ENCODE peak calls at places on chromosomes 13 and 19, in ten cellular contexts. One of them, this sample, is unnamed.

GRCh38 chr19:50832666-50833065 is 708 bp downstream of the KLK15 start:
- DNase-seq in AG10803: no peak
- DNase-seq in A549: no peak
- DNase-seq in left ventricle myocardium inferior: no peak
- DNase-seq in CD8-positive, alpha-beta T cell: no peak
- DNase-seq in keratinocyte: no peak
- DNase-seq in heart right ventricle: no peak
- DNase-seq in tibial nerve: no peak
- DNase-seq in uterus: no peak
- DNase-seq in adrenal gland: no peak
- DNase-seq in this sample: no peak

GRCh38 chr13:114109646-114110045 is 22.8 kb downstream of the RASA3 start:
- DNase-seq in heart right ventricle: no peak
- DNase-seq in left ventricle myocardium inferior: no peak
- DNase-seq in A549: no peak
- DNase-seq in uterus: peak
- DNase-seq in CD8-positive, alpha-beta T cell: no peak
- DNase-seq in keratinocyte: no peak
- DNase-seq in AG10803: no peak
- DNase-seq in tibial nerve: no peak
- DNase-seq in adrenal gland: peak
- DNase-seq in this sample: no peak

GRCh38 chr19:34618410-34618809 is 58.5 kb downstream of the SCGB2B2 start:
- DNase-seq in AG10803: no peak
- DNase-seq in heart right ventricle: no peak
- DNase-seq in tibial nerve: no peak
- DNase-seq in A549: no peak
- DNase-seq in keratinocyte: no peak
- DNase-seq in adrenal gland: no peak
- DNase-seq in left ventricle myocardium inferior: no peak
- DNase-seq in uterus: no peak
- DNase-seq in CD8-positive, alpha-beta T cell: no peak
- DNase-seq in this sample: no peak

GRCh38 chr13:110524484-110525254 is 36.9 kb downstream of the RAB20 start:
- DNase-seq in adrenal gland: no peak
- DNase-seq in tibial nerve: no peak
- DNase-seq in CD8-positive, alpha-beta T cell: no peak
- DNase-seq in AG10803: no peak
- DNase-seq in left ventricle myocardium inferior: peak
- DNase-seq in heart right ventricle: peak
- DNase-seq in A549: no peak
- DNase-seq in uterus: no peak
- DNase-seq in keratinocyte: no peak
- DNase-seq in this sample: no peak

GRCh38 chr13:19864018-19864338 is 529 bp upstream of the ZMYM5 start:
- DNase-seq in tibial nerve: no peak
- DNase-seq in adrenal gland: peak
- DNase-seq in CD8-positive, alpha-beta T cell: no peak
- DNase-seq in uterus: peak
- DNase-seq in left ventricle myocardium inferior: peak
- DNase-seq in keratinocyte: no peak
- DNase-seq in AG10803: peak
- DNase-seq in A549: peak
- DNase-seq in heart right ventricle: peak
- DNase-seq in this sample: no peak

GRCh38 chr19:30593975-30594925 is 222.1 kb downstream of the ZNF536 start:
- DNase-seq in AG10803: no peak
- DNase-seq in keratinocyte: no peak
- DNase-seq in adrenal gland: no peak
- DNase-seq in uterus: no peak
- DNase-seq in CD8-positive, alpha-beta T cell: no peak
- DNase-seq in tibial nerve: no peak
- DNase-seq in A549: no peak
- DNase-seq in heart right ventricle: no peak
- DNase-seq in left ventricle myocardium inferior: no peak
- DNase-seq in this sample: no peak

GRCh38 chr13:28530729-28531194 is 35.8 kb upstream of the FLT1 start:
- DNase-seq in adrenal gland: no peak
- DNase-seq in AG10803: peak
- DNase-seq in tibial nerve: no peak
- DNase-seq in A549: no peak
- DNase-seq in heart right ventricle: no peak
- DNase-seq in left ventricle myocardium inferior: no peak
- DNase-seq in uterus: no peak
- DNase-seq in CD8-positive, alpha-beta T cell: no peak
- DNase-seq in keratinocyte: no peak
- DNase-seq in this sample: no peak

GRCh38 chr13:30831515-30831914 is 74.6 kb upstream of the MEDAG start:
- DNase-seq in heart right ventricle: no peak
- DNase-seq in uterus: no peak
- DNase-seq in left ventricle myocardium inferior: no peak
- DNase-seq in keratinocyte: no peak
- DNase-seq in AG10803: no peak
- DNase-seq in CD8-positive, alpha-beta T cell: no peak
- DNase-seq in adrenal gland: no peak
- DNase-seq in A549: no peak
- DNase-seq in tibial nerve: no peak
- DNase-seq in this sample: no peak

GRCh38 chr19:19628499-19629134 is 597 bp upstream of the LPAR2 start:
- DNase-seq in A549: peak
- DNase-seq in keratinocyte: peak
- DNase-seq in left ventricle myocardium inferior: no peak
- DNase-seq in adrenal gland: peak
- DNase-seq in heart right ventricle: no peak
- DNase-seq in tibial nerve: no peak
- DNase-seq in uterus: no peak
- DNase-seq in AG10803: peak
- DNase-seq in CD8-positive, alpha-beta T cell: no peak
- DNase-seq in this sample: no peak

GRCh38 chr19:19627716-19628498 is at the start of gene LPAR2:
- DNase-seq in tibial nerve: no peak
- DNase-seq in left ventricle myocardium inferior: no peak
- DNase-seq in AG10803: no peak
- DNase-seq in A549: no peak
- DNase-seq in adrenal gland: no peak
- DNase-seq in keratinocyte: peak
- DNase-seq in heart right ventricle: no peak
- DNase-seq in uterus: no peak
- DNase-seq in CD8-positive, alpha-beta T cell: peak
- DNase-seq in this sample: no peak

GRCh38 chr19:19624032-19624570 is 3.9 kb downstream of the LPAR2 start:
- DNase-seq in adrenal gland: no peak
- DNase-seq in A549: no peak
- DNase-seq in keratinocyte: no peak
- DNase-seq in heart right ventricle: no peak
- DNase-seq in uterus: no peak
- DNase-seq in tibial nerve: no peak
- DNase-seq in AG10803: no peak
- DNase-seq in CD8-positive, alpha-beta T cell: no peak
- DNase-seq in left ventricle myocardium inferior: no peak
- DNase-seq in this sample: no peak

GRCh38 chr19:19627442-19627715 is 641 bp downstream of the LPAR2 start:
- DNase-seq in uterus: no peak
- DNase-seq in AG10803: no peak
- DNase-seq in adrenal gland: no peak
- DNase-seq in left ventricle myocardium inferior: no peak
- DNase-seq in tibial nerve: no peak
- DNase-seq in heart right ventricle: no peak
- DNase-seq in CD8-positive, alpha-beta T cell: no peak
- DNase-seq in keratinocyte: no peak
- DNase-seq in A549: no peak
- DNase-seq in this sample: no peak

DNA sequence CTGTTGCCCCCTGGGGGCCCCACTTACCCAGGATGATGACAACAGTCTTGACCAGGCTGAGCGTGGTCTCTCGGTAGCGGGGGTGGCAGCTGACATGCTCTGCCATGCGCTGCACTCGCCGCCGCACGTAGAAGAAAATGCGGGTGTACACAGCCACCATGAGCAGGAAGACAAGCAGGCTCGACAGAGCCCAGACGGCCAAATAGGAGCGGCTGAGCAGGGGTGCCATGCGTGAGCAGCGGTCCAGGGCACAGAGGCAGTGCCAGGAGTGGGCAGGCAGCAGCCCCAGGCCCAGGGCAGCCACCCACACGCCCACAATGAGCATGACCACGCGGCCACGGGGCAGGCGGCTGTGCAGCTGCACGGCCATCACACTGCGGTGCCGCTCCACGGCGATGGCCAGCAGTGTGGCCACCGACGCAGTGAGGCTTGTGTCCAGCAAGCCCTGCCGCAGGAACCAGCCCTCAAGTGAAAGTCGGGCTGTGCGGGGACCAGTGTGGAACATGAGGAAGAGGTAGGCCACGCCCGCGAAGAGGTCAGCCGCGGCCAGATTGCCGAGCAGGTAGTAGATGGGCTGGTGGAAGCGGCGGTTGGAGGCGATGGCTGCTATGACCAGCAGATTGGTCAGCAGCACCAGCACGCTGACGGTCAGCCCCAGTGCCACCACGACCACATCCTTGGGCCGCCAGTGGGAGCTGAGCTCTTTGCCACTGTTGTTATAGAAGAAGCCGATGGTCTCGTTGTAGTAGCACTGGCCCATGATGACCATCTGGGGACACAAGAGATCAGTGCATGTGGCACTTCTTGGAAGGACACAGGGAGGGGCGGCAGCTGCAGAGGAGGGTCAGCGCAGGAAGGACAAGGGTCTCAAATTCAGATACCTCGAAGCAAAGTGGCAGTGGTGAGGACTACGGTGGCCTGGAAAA is 1.2 kb downstream of the LPAR2 start:
- DNase-seq in heart right ventricle: no peak
- DNase-seq in CD8-positive, alpha-beta T cell: no peak
- DNase-seq in adrenal gland: no peak
- DNase-seq in AG10803: no peak
- DNase-seq in left ventricle myocardium inferior: no peak
- DNase-seq in uterus: no peak
- DNase-seq in A549: no peak
- DNase-seq in keratinocyte: no peak
- DNase-seq in tibial nerve: no peak
- DNase-seq in this sample: no peak
- H3K4me3 ChIP-seq in heart right ventricle: no peak
- H3K4me3 ChIP-seq in CD8-positive, alpha-beta T cell: peak
- H3K4me3 ChIP-seq in adrenal gland: no peak
- H3K4me3 ChIP-seq in AG10803: no peak
- H3K4me3 ChIP-seq in left ventricle myocardium inferior: peak
- H3K4me3 ChIP-seq in uterus: no peak
- H3K4me3 ChIP-seq in A549: no peak
- H3K4me3 ChIP-seq in keratinocyte: peak
- H3K4me3 ChIP-seq in tibial nerve: no peak
- H3K4me3 ChIP-seq in this sample: no peak

GRCh38 chr19:4362038-4362828 is 18.9 kb downstream of the MPND start:
- DNase-seq in keratinocyte: no peak
- DNase-seq in tibial nerve: no peak
- DNase-seq in uterus: no peak
- DNase-seq in adrenal gland: no peak
- DNase-seq in CD8-positive, alpha-beta T cell: no peak
- DNase-seq in heart right ventricle: no peak
- DNase-seq in A549: no peak
- DNase-seq in AG10803: no peak
- DNase-seq in left ventricle myocardium inferior: no peak
- DNase-seq in this sample: no peak

GRCh38 chr19:4361152-4362037 is 18.0 kb downstream of the MPND start:
- DNase-seq in left ventricle myocardium inferior: no peak
- DNase-seq in AG10803: no peak
- DNase-seq in CD8-positive, alpha-beta T cell: no peak
- DNase-seq in uterus: no peak
- DNase-seq in A549: peak
- DNase-seq in tibial nerve: no peak
- DNase-seq in adrenal gland: peak
- DNase-seq in keratinocyte: no peak
- DNase-seq in heart right ventricle: no peak
- DNase-seq in this sample: no peak

GRCh38 chr19:4360641-4361151 is 17.3 kb downstream of the MPND start:
- DNase-seq in uterus: no peak
- DNase-seq in adrenal gland: peak
- DNase-seq in CD8-positive, alpha-beta T cell: no peak
- DNase-seq in tibial nerve: no peak
- DNase-seq in heart right ventricle: no peak
- DNase-seq in left ventricle myocardium inferior: no peak
- DNase-seq in keratinocyte: no peak
- DNase-seq in A549: no peak
- DNase-seq in AG10803: no peak
- DNase-seq in this sample: no peak

GRCh38 chr19:4363571-4364304 is 20.4 kb downstream of the MPND start:
- DNase-seq in A549: no peak
- DNase-seq in tibial nerve: no peak
- DNase-seq in AG10803: no peak
- DNase-seq in uterus: no peak
- DNase-seq in keratinocyte: no peak
- DNase-seq in heart right ventricle: no peak
- DNase-seq in left ventricle myocardium inferior: no peak
- DNase-seq in CD8-positive, alpha-beta T cell: no peak
- DNase-seq in adrenal gland: no peak
- DNase-seq in this sample: no peak

DNA sequence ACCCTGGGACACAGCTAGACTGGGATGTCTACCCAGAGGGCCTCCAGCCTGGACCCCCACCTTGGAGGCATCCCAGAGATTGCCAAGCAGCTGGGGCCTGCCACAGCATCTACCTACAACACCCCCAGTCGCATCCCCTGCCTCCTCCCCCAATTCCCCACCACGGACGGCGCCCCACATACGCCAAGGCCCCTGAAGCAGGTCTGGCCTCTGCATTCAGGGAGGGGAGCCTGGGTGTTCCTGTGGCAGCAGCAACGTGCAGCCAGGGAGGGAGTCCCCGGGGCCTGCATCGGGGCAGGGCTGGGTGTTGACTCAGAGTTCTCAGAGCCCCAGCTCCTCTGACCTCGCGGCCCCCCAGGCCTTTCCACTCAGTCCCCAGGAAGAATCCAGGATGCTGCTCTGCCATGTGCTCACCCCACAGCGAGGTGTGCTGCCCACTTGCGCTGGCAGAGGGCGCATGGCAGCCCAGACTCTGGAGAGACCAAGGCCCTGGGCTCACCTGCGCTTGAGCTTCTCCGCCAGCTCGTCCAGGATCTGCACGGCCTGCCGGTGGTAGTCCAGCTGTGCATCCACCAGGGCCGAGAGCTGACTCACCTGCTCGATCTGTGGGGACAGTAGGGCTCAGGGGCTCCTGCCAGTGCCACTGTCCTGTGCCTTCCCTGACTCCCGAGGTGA is 19.6 kb downstream of the MPND start:
- DNase-seq in adrenal gland: no peak
- DNase-seq in keratinocyte: no peak
- DNase-seq in AG10803: no peak
- DNase-seq in left ventricle myocardium inferior: no peak
- DNase-seq in heart right ventricle: no peak
- DNase-seq in A549: peak
- DNase-seq in uterus: no peak
- DNase-seq in CD8-positive, alpha-beta T cell: no peak
- DNase-seq in tibial nerve: no peak
- DNase-seq in this sample: no peak
- TF ChIP-seq CTCF in adrenal gland: no peak
- TF ChIP-seq CTCF in keratinocyte: peak
- TF ChIP-seq CTCF in AG10803: no peak
- TF ChIP-seq CTCF in left ventricle myocardium inferior: no peak
- TF ChIP-seq CTCF in heart right ventricle: no peak
- TF ChIP-seq CTCF in A549: peak
- TF ChIP-seq CTCF in uterus: no peak
- TF ChIP-seq CTCF in CD8-positive, alpha-beta T cell: no peak
- TF ChIP-seq CTCF in tibial nerve: no peak
- TF ChIP-seq CTCF in this sample: peak

GRCh38 chr19:49435670-49436069 is 5.7 kb downstream of the SLC17A7 start:
- DNase-seq in CD8-positive, alpha-beta T cell: no peak
- DNase-seq in heart right ventricle: no peak
- DNase-seq in A549: no peak
- DNase-seq in adrenal gland: no peak
- DNase-seq in left ventricle myocardium inferior: no peak
- DNase-seq in tibial nerve: no peak
- DNase-seq in uterus: no peak
- DNase-seq in keratinocyte: no peak
- DNase-seq in AG10803: no peak
- DNase-seq in this sample: no peak

GRCh38 chr19:49431330-49431749 is 6.2 kb downstream of the GFY start:
- DNase-seq in left ventricle myocardium inferior: no peak
- DNase-seq in AG10803: no peak
- DNase-seq in heart right ventricle: no peak
- DNase-seq in adrenal gland: no peak
- DNase-seq in CD8-positive, alpha-beta T cell: no peak
- DNase-seq in uterus: no peak
- DNase-seq in keratinocyte: no peak
- DNase-seq in tibial nerve: no peak
- DNase-seq in A549: peak
- DNase-seq in this sample: no peak

GRCh38 chr19:49432141-49433073 is 7.2 kb downstream of the GFY start:
- DNase-seq in left ventricle myocardium inferior: no peak
- DNase-seq in CD8-positive, alpha-beta T cell: no peak
- DNase-seq in uterus: no peak
- DNase-seq in heart right ventricle: no peak
- DNase-seq in adrenal gland: no peak
- DNase-seq in keratinocyte: no peak
- DNase-seq in A549: no peak
- DNase-seq in AG10803: no peak
- DNase-seq in tibial nerve: no peak
- DNase-seq in this sample: no peak

GRCh38 chr19:49434907-49435577 is 6.3 kb downstream of the SLC17A7 start:
- DNase-seq in uterus: no peak
- DNase-seq in left ventricle myocardium inferior: no peak
- DNase-seq in adrenal gland: no peak
- DNase-seq in heart right ventricle: no peak
- DNase-seq in tibial nerve: no peak
- DNase-seq in AG10803: no peak
- DNase-seq in A549: peak
- DNase-seq in keratinocyte: no peak
- DNase-seq in CD8-positive, alpha-beta T cell: no peak
- DNase-seq in this sample: no peak

GRCh38 chr19:49433240-49433901 is 8.0 kb downstream of the SLC17A7 start:
- DNase-seq in heart right ventricle: no peak
- DNase-seq in left ventricle myocardium inferior: no peak
- DNase-seq in adrenal gland: no peak
- DNase-seq in CD8-positive, alpha-beta T cell: no peak
- DNase-seq in A549: no peak
- DNase-seq in uterus: no peak
- DNase-seq in tibial nerve: no peak
- DNase-seq in AG10803: no peak
- DNase-seq in keratinocyte: no peak
- DNase-seq in this sample: no peak
- H3K4me3 ChIP-seq in heart right ventricle: no peak
- H3K4me3 ChIP-seq in left ventricle myocardium inferior: no peak
- H3K4me3 ChIP-seq in adrenal gland: no peak
- H3K4me3 ChIP-seq in CD8-positive, alpha-beta T cell: no peak
- H3K4me3 ChIP-seq in A549: no peak
- H3K4me3 ChIP-seq in uterus: no peak
- H3K4me3 ChIP-seq in tibial nerve: no peak
- H3K4me3 ChIP-seq in AG10803: no peak
- H3K4me3 ChIP-seq in keratinocyte: no peak
- H3K4me3 ChIP-seq in this sample: no peak

DNA sequence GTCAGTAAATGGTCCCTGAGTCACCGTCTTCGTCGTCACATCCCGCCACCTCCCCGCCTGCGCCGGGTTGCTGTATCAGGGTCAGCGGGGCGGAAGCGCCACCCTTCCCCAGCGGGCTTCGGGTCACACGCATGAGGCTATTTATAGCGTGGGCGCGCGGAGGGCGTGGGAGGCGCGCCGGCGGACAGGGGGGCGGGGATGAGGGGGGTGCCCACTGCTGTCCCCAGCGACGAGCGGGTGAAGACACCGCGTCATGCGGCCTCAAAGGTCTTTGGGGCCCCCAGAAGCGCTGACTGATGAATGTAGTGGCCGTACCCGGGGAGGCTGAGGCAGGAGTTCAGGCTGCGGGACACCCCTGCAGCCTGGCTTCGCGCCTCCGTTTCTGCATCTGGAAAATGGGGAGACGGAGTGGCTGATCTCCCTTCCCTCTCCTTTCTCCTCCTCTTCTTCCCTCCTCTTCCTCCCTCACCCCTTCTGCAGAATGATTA is 7.9 kb downstream of the UNC13A start:
- DNase-seq in left ventricle myocardium inferior: peak
- DNase-seq in CD8-positive, alpha-beta T cell: no peak
- DNase-seq in AG10803: peak
- DNase-seq in uterus: peak
- DNase-seq in heart right ventricle: peak
- DNase-seq in tibial nerve: peak
- DNase-seq in A549: peak
- DNase-seq in adrenal gland: peak
- DNase-seq in keratinocyte: no peak
- DNase-seq in this sample: no peak
- TF ChIP-seq CTCF in left ventricle myocardium inferior: no peak
- TF ChIP-seq CTCF in CD8-positive, alpha-beta T cell: no peak
- TF ChIP-seq CTCF in AG10803: no peak
- TF ChIP-seq CTCF in uterus: no peak
- TF ChIP-seq CTCF in heart right ventricle: no peak
- TF ChIP-seq CTCF in tibial nerve: no peak
- TF ChIP-seq CTCF in A549: no peak
- TF ChIP-seq CTCF in adrenal gland: no peak
- TF ChIP-seq CTCF in keratinocyte: no peak
- TF ChIP-seq CTCF in this sample: no peak